ENCODE peak calls at places on chromosomes 7 and 10, in five cellular contexts. D, M, H, J and G are unnamed samples.

GRCh38 chr10:48478980-48479811 is 125.7 kb downstream of the ARHGAP22 start:
- DNase-seq in D (peak), M (no peak), H (no peak), J (no peak), G (no peak)

GRCh38 chr10:110364531-110364937 is 59.8 kb upstream of the SMNDC1 start:
- DNase-seq in D (no peak), M (no peak), H (no peak), J (no peak), G (no peak)

GRCh38 chr7:81776972-81777371 is 7.1 kb upstream of the HGF start:
- DNase-seq in D (no peak), M (no peak), H (no peak), J (no peak), G (no peak)

GRCh38 chr7:18434171-18434570 is 61.4 kb upstream of the HDAC9 start:
- DNase-seq in D (no peak), M (no peak), H (no peak), J (no peak), G (no peak)

GRCh38 chr10:35214607-35215020 is 88.0 kb downstream of the CREM start:
- DNase-seq in D (no peak), M (no peak), H (no peak), J (no peak), G (no peak)

GRCh38 chr10:122052702-122053101 is 63.7 kb downstream of the TACC2 start:
- DNase-seq in D (no peak), M (peak), H (no peak), J (no peak), G (no peak)

GRCh38 chr10:3570855-3571266 is 214.1 kb downstream of the KLF6 start:
- DNase-seq in D (peak), M (peak), H (no peak), J (peak), G (no peak)

GRCh38 chr10:89566095-89566950 is 30.9 kb upstream of the SLC16A12 start:
- DNase-seq in D (no peak), M (no peak), H (no peak), J (no peak), G (no peak)

GRCh38 chr10:91046891-91047290 is 126.0 kb upstream of the ANKRD1 start:
- DNase-seq in D (no peak), M (no peak), H (no peak), J (no peak), G (no peak)

GRCh38 chr10:14009315-14010082 is 321.2 kb downstream of the FRMD4A start:
- DNase-seq in D (no peak), M (peak), H (no peak), J (no peak), G (peak)

GRCh38 chr10:11824376-11824775 is 1.2 kb downstream of the PROSER2 start:
- DNase-seq in D (no peak), M (peak), H (no peak), J (no peak), G (no peak)
- H3K4me3 ChIP-seq in D (peak), M (peak), H (peak), J (peak), G (no peak)

DNA sequence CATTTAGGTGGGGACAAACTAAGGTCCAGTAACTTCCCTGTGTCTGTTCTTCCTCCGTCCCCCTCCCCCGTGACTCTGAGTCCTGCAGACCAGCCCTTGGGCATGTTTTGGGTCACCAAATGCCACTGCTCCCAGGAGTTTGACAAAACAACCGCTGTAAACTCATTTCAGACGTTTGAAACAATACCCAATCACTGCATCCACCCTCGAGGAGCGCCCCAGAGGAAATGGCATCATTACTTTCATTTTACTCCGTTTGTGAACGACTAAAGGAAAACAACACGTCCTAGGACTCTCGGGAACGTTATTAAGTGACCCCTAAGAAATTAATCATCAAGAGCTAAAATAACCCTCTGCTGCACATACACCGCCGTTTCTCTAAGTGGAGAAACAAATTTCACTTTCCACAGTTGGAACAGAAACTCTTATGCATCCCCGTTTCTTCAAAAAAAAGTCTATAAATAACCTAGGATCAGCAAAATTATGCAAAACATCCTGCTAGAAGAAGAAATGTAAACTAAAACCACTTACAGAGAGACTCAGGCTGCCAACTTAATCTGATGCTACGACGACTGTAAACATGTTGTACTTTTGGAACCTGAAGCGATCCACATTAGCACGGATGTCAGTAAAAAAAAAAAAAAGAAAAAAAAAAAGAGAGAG is 109.9 kb upstream of the EFCAB10 start:
- DNase-seq in D (no peak), M (peak), H (no peak), J (no peak), G (peak)
- H3K4me3 ChIP-seq in D (peak), M (peak), H (peak), J (peak), G (peak)

GRCh38 chr10:72704117-72704516 is 12.2 kb downstream of the MCU start:
- DNase-seq in D (no peak), M (no peak), H (no peak), J (no peak), G (no peak)

GRCh38 chr10:72712136-72712535 is 20.2 kb downstream of the MCU start:
- DNase-seq in D (no peak), M (no peak), H (no peak), J (no peak), G (no peak)

DNA sequence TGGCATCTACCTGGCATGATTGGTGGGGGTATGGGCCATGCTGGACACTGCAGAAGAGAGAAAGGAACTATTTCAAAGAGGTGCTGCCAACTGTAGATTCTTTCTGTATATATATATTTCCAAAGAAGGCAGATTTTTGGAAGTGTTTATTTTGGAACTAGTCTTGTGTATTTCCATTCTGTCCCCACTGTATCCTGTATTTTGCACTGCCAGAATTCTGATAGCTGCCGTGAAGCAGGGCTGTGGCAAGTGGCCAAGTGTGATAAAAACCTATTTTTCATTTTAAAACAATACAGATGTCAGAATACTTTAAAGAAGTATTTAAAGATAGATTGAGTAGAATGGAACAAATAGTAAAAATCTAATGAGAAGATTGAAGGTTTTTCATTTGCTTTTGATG is 17.1 kb downstream of the MCU start:
- DNase-seq in D (no peak), M (no peak), H (no peak), J (no peak), G (no peak)
- H3K4me3 ChIP-seq in D (no peak), M (no peak), H (no peak), J (no peak), G (no peak)

GRCh38 chr10:99982728-99983127 is 27.0 kb downstream of the DNMBP start:
- DNase-seq in D (no peak), M (no peak), H (no peak), J (no peak), G (no peak)
- H3K4me3 ChIP-seq in D (no peak), M (peak), H (no peak), J (no peak), G (no peak)

GRCh38 chr10:96395931-96396877 is 37.4 kb upstream of the OPALIN start:
- DNase-seq in D (peak), M (peak), H (peak), J (peak), G (peak)
- H3K4me3 ChIP-seq in D (no peak), M (no peak), H (no peak), J (no peak), G (no peak)

GRCh38 chr7:29208410-29209250 is 14.1 kb downstream of the CHN2 start:
- DNase-seq in D (no peak), M (no peak), H (no peak), J (no peak), G (no peak)
- H3K4me3 ChIP-seq in D (no peak), M (no peak), H (no peak), J (no peak), G (no peak)

GRCh38 chr7:122148878-122149277 is 4.8 kb upstream of the AASS start:
- DNase-seq in D (no peak), M (no peak), H (no peak), J (no peak), G (no peak)
- H3K4me3 ChIP-seq in D (no peak), M (no peak), H (no peak), J (no peak), G (no peak)

GRCh38 chr10:129704786-129705525 is 237.9 kb downstream of the MGMT start:
- DNase-seq in D (no peak), M (peak), H (no peak), J (no peak), G (no peak)

GRCh38 chr10:129699722-129700340 is 232.8 kb downstream of the MGMT start:
- DNase-seq in D (no peak), M (no peak), H (no peak), J (no peak), G (no peak)

GRCh38 chr10:129703287-129704137 is 236.5 kb downstream of the MGMT start:
- DNase-seq in D (no peak), M (no peak), H (no peak), J (no peak), G (no peak)

GRCh38 chr10:129704225-129704624 is 237.2 kb downstream of the MGMT start:
- DNase-seq in D (no peak), M (no peak), H (no peak), J (no peak), G (no peak)

DNA sequence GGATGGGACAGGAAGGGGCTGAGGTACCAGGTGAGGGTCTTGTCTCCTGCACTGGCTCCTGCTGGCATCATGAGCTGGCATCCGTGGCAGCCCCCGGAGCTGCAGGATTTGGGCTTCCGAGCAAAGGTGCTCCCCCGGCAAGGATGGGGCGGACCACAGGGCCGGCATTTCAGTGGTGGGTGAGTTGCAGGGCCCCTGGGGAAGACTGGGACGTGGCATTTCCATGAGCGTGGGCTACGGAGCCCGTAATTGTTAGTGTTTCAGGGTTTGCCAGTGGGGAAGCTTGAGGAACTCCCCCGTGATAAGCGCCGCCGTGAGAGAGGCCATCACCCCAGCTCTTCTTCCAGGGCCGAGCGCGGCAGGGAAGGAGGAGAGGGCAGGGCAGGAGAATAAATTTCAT is 235.6 kb downstream of the MGMT start:
- DNase-seq in D (no peak), M (no peak), H (no peak), J (no peak), G (no peak)
- H3K4me3 ChIP-seq in D (no peak), M (no peak), H (no peak), J (no peak), G (no peak)

DNA sequence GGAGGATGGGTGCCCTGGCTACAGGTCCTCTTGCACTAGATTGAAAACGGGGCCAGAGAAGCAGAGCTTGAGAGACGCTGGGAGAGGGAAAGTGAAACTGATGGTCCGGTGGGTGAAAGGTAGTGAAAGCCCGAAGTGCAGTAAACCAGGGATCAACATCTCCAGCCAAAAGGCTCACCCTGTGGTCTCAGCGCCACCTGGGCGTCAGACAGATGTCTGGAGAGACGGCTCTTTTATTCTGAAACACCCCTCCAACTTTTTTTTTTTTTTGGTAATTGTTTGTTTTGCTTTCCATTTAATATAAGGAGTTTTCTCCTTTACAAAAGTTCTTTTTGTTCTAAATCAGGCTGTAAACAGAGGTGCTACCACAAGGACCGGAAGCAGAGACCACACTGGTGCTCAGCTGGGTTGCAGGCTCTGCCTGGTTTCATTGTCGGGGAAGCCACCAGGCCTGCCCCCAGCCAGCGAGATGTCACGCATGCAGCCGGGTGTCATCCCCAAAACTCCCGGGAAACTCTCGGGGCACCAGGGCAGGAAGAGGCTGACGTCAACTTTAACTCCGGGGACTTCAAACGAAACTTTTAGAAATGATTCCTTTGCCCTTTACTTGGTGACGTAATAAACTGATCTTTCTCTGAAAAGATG is 11.2 kb downstream of the IL2RA start:
- DNase-seq in D (peak), M (peak), H (peak), J (peak), G (peak)
- H3K4me3 ChIP-seq in D (peak), M (peak), H (peak), J (peak), G (peak)